ENCODE peak calls at places on chromosomes 4 and X, in eight cellular contexts. W is mesendoderm, U is RWPE2, Y is stomach, S is small intestine, C is HCT116, G is psoas muscle, V is ascending aorta. Q is an unnamed sample.
A peak's percentile ranks its signal among the peaks of the same experiment; 100 is the strongest.

GRCh38 chr4:17580969-17581368 is 4.0 kb downstream of the LAP3 start:
- DNase-seq in W (no peak), U (no peak), Y (no peak), S (no peak), C (no peak), G (no peak), V (no peak), Q (no peak)

GRCh38 chrX:1521459-1521956 is 15.5 kb downstream of the P2RY8 start:
- DNase-seq in W (peak; percentile 81), U (no peak), Y (no peak), S (no peak), C (no peak), G (no peak), V (peak; percentile 63), Q (no peak)

GRCh38 chrX:63561425-63561824 is 210.3 kb upstream of the SPIN4 start:
- DNase-seq in W (no peak), U (no peak), Y (no peak), S (peak; percentile 0), C (no peak), G (no peak), V (no peak), Q (no peak)

GRCh38 chrX:68599256-68600152 is 48.0 kb upstream of the STARD8 start:
- DNase-seq in W (no peak), U (no peak), Y (no peak), S (no peak), C (no peak), G (no peak), V (no peak), Q (no peak)

GRCh38 chr4:6753891-6754290 is 28.6 kb upstream of the KIAA0232 start:
- DNase-seq in W (no peak), U (no peak), Y (no peak), S (no peak), C (no peak), G (no peak), V (no peak), Q (no peak)

GRCh38 chr4:33184684-33185083 is 2464.5 kb downstream of the PCDH7 start:
- DNase-seq in W (no peak), U (no peak), Y (no peak), S (no peak), C (no peak), G (no peak), V (no peak), Q (no peak)

GRCh38 chrX:10047133-10047532 is 80.0 kb downstream of the CLDN34 start:
- DNase-seq in W (no peak), U (no peak), Y (no peak), S (no peak), C (no peak), G (peak; percentile 52), V (no peak), Q (no peak)

GRCh38 chr4:77579406-77580076 is 26.1 kb upstream of the CXCL13 start:
- DNase-seq in W (no peak), U (no peak), Y (no peak), S (no peak), C (peak; percentile 39), G (no peak), V (no peak), Q (no peak)

GRCh38 chr4:53131562-53131925 is 234.3 kb downstream of the SCFD2 start:
- DNase-seq in W (no peak), U (no peak), Y (no peak), S (no peak), C (no peak), G (no peak), V (no peak), Q (no peak)

GRCh38 chr4:113209652-113210320 is 160.3 kb downstream of the ANK2 start:
- DNase-seq in W (peak; percentile 61), U (no peak), Y (no peak), S (no peak), C (no peak), G (no peak), V (no peak), Q (no peak)

GRCh38 chr4:151744614-151745013 is 16.2 kb downstream of the GATB start:
- DNase-seq in W (peak; percentile 96), U (no peak), Y (no peak), S (no peak), C (peak; percentile 79), G (no peak), V (no peak), Q (no peak)

GRCh38 chr4:150960818-150961217 is 54.3 kb downstream of the LRBA start:
- DNase-seq in W (peak; percentile 77), U (no peak), Y (peak; percentile 37), S (no peak), C (no peak), G (no peak), V (no peak), Q (no peak)

GRCh38 chrX:15594371-15594770 is 6.4 kb downstream of the ACE2 start:
- DNase-seq in W (no peak), U (no peak), Y (no peak), S (no peak), C (no peak), G (no peak), V (no peak), Q (no peak)

GRCh38 chr4:184163813-184164212 is 53.9 kb downstream of the ENPP6 start:
- DNase-seq in W (peak; percentile 81), U (no peak), Y (peak; percentile 77), S (peak; percentile 47), C (no peak), G (no peak), V (no peak), Q (no peak)

GRCh38 chr4:95095352-95095974 is 337.7 kb downstream of the BMPR1B start:
- DNase-seq in W (peak; percentile 32), U (no peak), Y (no peak), S (no peak), C (peak; percentile 7), G (no peak), V (no peak), Q (no peak)

GRCh38 chr4:40185830-40186664 is 10.8 kb upstream of the RHOH start:
- DNase-seq in W (no peak), U (no peak), Y (no peak), S (no peak), C (no peak), G (no peak), V (no peak), Q (no peak)

GRCh38 chr4:24644983-24645764 is 60.8 kb upstream of the DHX15 start:
- DNase-seq in W (no peak), U (no peak), Y (no peak), S (no peak), C (no peak), G (no peak), V (no peak), Q (no peak)

GRCh38 chrX:15515931-15516330 is 15.3 kb downstream of the BMX start:
- DNase-seq in W (peak; percentile 59), U (no peak), Y (no peak), S (peak; percentile 28), C (no peak), G (no peak), V (no peak), Q (no peak)

GRCh38 chrX:11867610-11868345 is 109.7 kb downstream of the MSL3 start:
- DNase-seq in W (no peak), U (no peak), Y (no peak), S (no peak), C (no peak), G (no peak), V (no peak), Q (no peak)

DNA sequence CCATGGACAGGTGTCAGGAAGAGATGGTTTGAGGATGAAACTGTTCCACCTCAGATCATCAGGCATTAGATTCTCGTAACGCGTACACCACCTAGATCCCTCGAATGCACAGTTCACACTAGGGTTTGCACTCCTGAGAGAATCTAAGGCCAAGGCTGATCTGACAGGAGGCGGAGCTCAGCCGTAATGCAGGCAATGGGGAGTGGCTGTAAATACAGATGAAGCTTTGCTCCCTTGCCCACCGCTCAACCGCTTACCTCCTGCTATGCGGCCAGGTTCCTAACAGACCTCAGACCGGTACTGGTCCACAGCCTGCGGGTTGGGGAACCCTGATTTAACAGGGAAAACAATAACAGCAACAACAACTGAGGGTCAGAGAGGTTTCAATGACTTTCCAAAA is 2.0 kb upstream of the TEC start:
- DNase-seq in W (no peak), U (no peak), Y (no peak), S (no peak), C (no peak), G (no peak), V (no peak), Q (no peak)
- H3K4me3 ChIP-seq in W (no peak overlapping the region), U (no peak overlapping the region), Y (no peak overlapping the region), S (no peak overlapping the region), C (no peak overlapping the region), G (no peak overlapping the region), V (no peak overlapping the region), Q (no peak overlapping the region)

GRCh38 chr4:3029464-3029863 is 44.9 kb downstream of the HTT-AS start:
- DNase-seq in W (no peak), U (no peak), Y (no peak), S (no peak), C (no peak), G (no peak), V (no peak), Q (no peak)

GRCh38 chr4:3034231-3034630 is 40.1 kb downstream of the HTT-AS start:
- DNase-seq in W (no peak), U (no peak), Y (peak; percentile 34), S (no peak), C (no peak), G (no peak), V (no peak), Q (no peak)

GRCh38 chr4:3031357-3032064 is 42.8 kb downstream of the HTT-AS start:
- DNase-seq in W (no peak), U (no peak), Y (peak; percentile 98), S (no peak), C (no peak), G (no peak), V (no peak), Q (no peak)

GRCh38 chr4:3026531-3026930 is 47.8 kb downstream of the HTT-AS start:
- DNase-seq in W (no peak), U (no peak), Y (no peak), S (no peak), C (no peak), G (no peak), V (no peak), Q (no peak)

GRCh38 chr4:3030551-3031356 is 43.6 kb downstream of the HTT-AS start:
- DNase-seq in W (no peak), U (no peak), Y (no peak), S (no peak), C (no peak), G (no peak), V (no peak), Q (no peak)
- H3K4me1 ChIP-seq in W (no peaks in the 10 kb centered on the region), U (no peaks in the 10 kb centered on the region), Y (peaks cover 6% of the 10 kb centered on the region), S (no peaks in the 10 kb centered on the region), C (no peaks in the 10 kb centered on the region), G (no peaks in the 10 kb centered on the region), V (no peaks in the 10 kb centered on the region), Q (no peaks in the 10 kb centered on the region)

DNA sequence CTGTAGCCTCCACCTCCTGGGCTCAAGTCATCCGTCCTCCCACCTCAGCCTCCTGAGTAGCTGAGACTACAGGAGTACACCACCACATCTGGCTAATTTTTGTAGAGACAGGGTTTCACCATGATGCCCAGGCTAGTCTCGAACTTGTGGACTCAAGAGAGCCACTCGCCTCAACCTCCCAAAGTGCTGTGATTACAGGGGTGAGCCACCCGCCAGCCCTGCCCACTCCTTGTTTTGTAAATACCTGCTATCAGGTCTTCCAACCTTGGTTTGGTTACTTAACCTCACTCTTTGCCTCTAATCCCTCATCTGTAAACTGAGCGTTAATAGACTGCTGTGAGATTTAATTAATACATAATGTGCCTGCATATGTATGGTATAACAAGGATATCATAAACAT is 803 bp downstream of the CNGA1 start:
- DNase-seq in W (no peak), U (no peak), Y (peak; percentile 28), S (no peak), C (no peak), G (no peak), V (no peak), Q (no peak)
- H3K4me3 ChIP-seq in W (no peak overlapping the region), U (no peak overlapping the region), Y (peak overlapping the region; percentile 66), S (no peak overlapping the region), C (peak overlapping the region; percentile 73), G (peak overlapping the region; percentile 87), V (peak overlapping the region; percentile 69), Q (no peak overlapping the region)

GRCh38 chr4:145505945-145506344 is 24.3 kb downstream of the SMAD1 start:
- DNase-seq in W (no peak), U (no peak), Y (no peak), S (no peak), C (no peak), G (no peak), V (no peak), Q (no peak)
- H3K4me1 ChIP-seq in W (no peaks in the 10 kb centered on the region), U (peaks cover 27% of the 10 kb centered on the region), Y (peaks cover 65% of the 10 kb centered on the region), S (peaks cover 3% of the 10 kb centered on the region), C (peaks cover 8% of the 10 kb centered on the region), G (peaks cover 57% of the 10 kb centered on the region), V (peaks cover 14% of the 10 kb centered on the region), Q (peaks cover 59% of the 10 kb centered on the region)